ENCODE peak calls at places on chromosome 16, in ten cellular contexts. One of them, this sample, is unnamed.

GRCh38 chr16:54812229-54812628 is 118.4 kb upstream of the IRX5 start:
- DNase-seq in H7: no peak
- DNase-seq in sigmoid colon: no peak
- DNase-seq in astrocyte of the cerebellum: peak; percentile 4
- DNase-seq in skeletal muscle cell: no peak
- DNase-seq in H1: no peak
- DNase-seq in left lung: no peak
- DNase-seq in A549: peak; percentile 17
- DNase-seq in mesendoderm: peak; percentile 11
- DNase-seq in cardiac muscle cell: peak; percentile 17
- DNase-seq in this sample: no peak

GRCh38 chr16:88815901-88816589 is 4.3 kb upstream of the APRT start:
- DNase-seq in A549: peak; percentile 46
- DNase-seq in cardiac muscle cell: peak; percentile 22
- DNase-seq in skeletal muscle cell: no peak
- DNase-seq in left lung: no peak
- DNase-seq in H7: peak; percentile 92
- DNase-seq in sigmoid colon: no peak
- DNase-seq in astrocyte of the cerebellum: no peak
- DNase-seq in mesendoderm: no peak
- DNase-seq in H1: peak; percentile 91
- DNase-seq in this sample: no peak

GRCh38 chr16:81493755-81494433 is 49.3 kb downstream of the CMIP start:
- DNase-seq in mesendoderm: peak; percentile 65
- DNase-seq in left lung: no peak
- DNase-seq in H1: no peak
- DNase-seq in cardiac muscle cell: peak; percentile 39
- DNase-seq in H7: peak; percentile 76
- DNase-seq in sigmoid colon: no peak
- DNase-seq in A549: peak; percentile 78
- DNase-seq in skeletal muscle cell: peak; percentile 55
- DNase-seq in astrocyte of the cerebellum: no peak
- DNase-seq in this sample: peak; percentile 69

GRCh38 chr16:73063854-73064226 is 15.9 kb upstream of the ZFHX3 start:
- DNase-seq in sigmoid colon: no peak
- DNase-seq in mesendoderm: no peak
- DNase-seq in astrocyte of the cerebellum: no peak
- DNase-seq in H7: no peak
- DNase-seq in A549: no peak
- DNase-seq in left lung: no peak
- DNase-seq in cardiac muscle cell: no peak
- DNase-seq in H1: no peak
- DNase-seq in skeletal muscle cell: no peak
- DNase-seq in this sample: no peak

GRCh38 chr16:86074651-86075487 is 175.9 kb downstream of the IRF8 start:
- DNase-seq in skeletal muscle cell: no peak
- DNase-seq in H1: no peak
- DNase-seq in H7: peak; percentile 82
- DNase-seq in cardiac muscle cell: no peak
- DNase-seq in A549: no peak
- DNase-seq in astrocyte of the cerebellum: no peak
- DNase-seq in left lung: peak; percentile 32
- DNase-seq in mesendoderm: peak; percentile 81
- DNase-seq in sigmoid colon: peak; percentile 60
- DNase-seq in this sample: no peak

GRCh38 chr16:64282181-64282580 is 839.7 kb downstream of the CDH11 start:
- DNase-seq in astrocyte of the cerebellum: no peak
- DNase-seq in H7: no peak
- DNase-seq in cardiac muscle cell: no peak
- DNase-seq in mesendoderm: no peak
- DNase-seq in sigmoid colon: no peak
- DNase-seq in A549: no peak
- DNase-seq in skeletal muscle cell: no peak
- DNase-seq in H1: no peak
- DNase-seq in left lung: no peak
- DNase-seq in this sample: no peak

GRCh38 chr16:87701066-87701425 is 64.7 kb downstream of the KLHDC4 start:
- DNase-seq in skeletal muscle cell: no peak
- DNase-seq in left lung: no peak
- DNase-seq in astrocyte of the cerebellum: no peak
- DNase-seq in H7: peak; percentile 60
- DNase-seq in A549: no peak
- DNase-seq in cardiac muscle cell: no peak
- DNase-seq in H1: no peak
- DNase-seq in sigmoid colon: no peak
- DNase-seq in mesendoderm: no peak
- DNase-seq in this sample: no peak

GRCh38 chr16:52861614-52862022 is 191.1 kb downstream of the CHD9NB start:
- DNase-seq in A549: peak; percentile 23
- DNase-seq in skeletal muscle cell: no peak
- DNase-seq in left lung: no peak
- DNase-seq in cardiac muscle cell: peak; percentile 19
- DNase-seq in H1: peak; percentile 51
- DNase-seq in astrocyte of the cerebellum: no peak
- DNase-seq in H7: peak; percentile 13
- DNase-seq in mesendoderm: peak; percentile 53
- DNase-seq in sigmoid colon: no peak
- DNase-seq in this sample: no peak

GRCh38 chr16:48971571-48972071 is 310.0 kb downstream of the CBLN1 start:
- DNase-seq in A549: no peak
- DNase-seq in left lung: no peak
- DNase-seq in skeletal muscle cell: no peak
- DNase-seq in astrocyte of the cerebellum: no peak
- DNase-seq in mesendoderm: peak; percentile 24
- DNase-seq in H1: no peak
- DNase-seq in H7: peak; percentile 33
- DNase-seq in sigmoid colon: no peak
- DNase-seq in cardiac muscle cell: no peak
- DNase-seq in this sample: no peak

GRCh38 chr16:84851192-84852127 is 31.7 kb downstream of the CRISPLD2 start:
- DNase-seq in sigmoid colon: no peak
- DNase-seq in astrocyte of the cerebellum: peak; percentile 93
- DNase-seq in A549: peak; percentile 91
- DNase-seq in mesendoderm: peak; percentile 53
- DNase-seq in skeletal muscle cell: peak; percentile 87
- DNase-seq in H1: no peak
- DNase-seq in cardiac muscle cell: peak; percentile 85
- DNase-seq in H7: peak; percentile 18
- DNase-seq in left lung: peak; percentile 59
- DNase-seq in this sample: peak; percentile 88

GRCh38 chr16:46746821-46747776 is 1.0 kb downstream of the MYLK3 start:
- DNase-seq in skeletal muscle cell: no peak
- DNase-seq in H7: peak; percentile 55
- DNase-seq in left lung: no peak
- DNase-seq in sigmoid colon: no peak
- DNase-seq in mesendoderm: peak; percentile 95
- DNase-seq in A549: no peak
- DNase-seq in astrocyte of the cerebellum: no peak
- DNase-seq in cardiac muscle cell: no peak
- DNase-seq in H1: no peak
- DNase-seq in this sample: no peak

GRCh38 chr16:56998861-56999260 is 9.5 kb downstream of the NLRC5 start:
- DNase-seq in sigmoid colon: peak; percentile 29
- DNase-seq in H1: no peak
- DNase-seq in mesendoderm: no peak
- DNase-seq in left lung: no peak
- DNase-seq in A549: no peak
- DNase-seq in H7: no peak
- DNase-seq in astrocyte of the cerebellum: no peak
- DNase-seq in skeletal muscle cell: no peak
- DNase-seq in cardiac muscle cell: no peak
- DNase-seq in this sample: no peak
- H3K4me3 ChIP-seq in sigmoid colon: no peak overlapping the region
- H3K4me3 ChIP-seq in H1: no peak overlapping the region
- H3K4me3 ChIP-seq in mesendoderm: no peak overlapping the region
- H3K4me3 ChIP-seq in left lung: no peak overlapping the region
- H3K4me3 ChIP-seq in A549: no peak overlapping the region
- H3K4me3 ChIP-seq in H7: no peak overlapping the region
- H3K4me3 ChIP-seq in astrocyte of the cerebellum: no peak overlapping the region
- H3K4me3 ChIP-seq in skeletal muscle cell: no peak overlapping the region
- H3K4me3 ChIP-seq in cardiac muscle cell: no peak overlapping the region
- H3K4me3 ChIP-seq in this sample: no peak overlapping the region

DNA sequence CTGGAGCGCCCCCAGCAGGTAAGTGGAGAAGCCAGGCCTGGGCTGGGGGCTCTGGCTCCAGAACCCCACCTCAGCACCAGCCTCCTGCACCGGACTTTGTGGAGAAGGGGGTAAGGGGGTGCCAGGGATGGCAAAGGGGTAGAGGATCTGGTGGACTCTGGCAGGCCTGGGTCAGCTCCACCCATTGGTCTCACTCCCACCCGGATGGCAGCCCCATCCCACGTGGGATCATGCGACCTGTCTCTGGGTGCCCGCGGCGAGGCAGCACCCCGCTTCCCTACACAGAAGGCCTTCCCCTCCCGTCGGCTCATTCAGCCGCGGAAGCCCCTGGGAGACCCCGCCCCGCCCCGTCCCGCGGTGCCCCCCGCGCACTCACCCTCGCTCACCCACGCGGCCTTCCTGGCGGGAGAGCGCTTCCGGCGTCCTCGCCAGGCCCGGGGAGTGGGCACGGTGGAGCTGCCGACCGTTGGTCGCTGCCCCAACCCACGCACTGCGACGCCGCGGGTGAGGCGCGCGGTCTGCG is 498 bp upstream of the PLEKHG4 start:
- DNase-seq in left lung: no peak
- DNase-seq in A549: peak; percentile 56
- DNase-seq in H1: peak; percentile 74
- DNase-seq in astrocyte of the cerebellum: no peak
- DNase-seq in mesendoderm: peak; percentile 38
- DNase-seq in H7: peak; percentile 84
- DNase-seq in skeletal muscle cell: no peak
- DNase-seq in cardiac muscle cell: no peak
- DNase-seq in sigmoid colon: no peak
- DNase-seq in this sample: no peak
- H3K4me3 ChIP-seq in left lung: peak overlapping the region; percentile 60
- H3K4me3 ChIP-seq in A549: peak overlapping the region; percentile 80
- H3K4me3 ChIP-seq in H1: peak overlapping the region; percentile 70
- H3K4me3 ChIP-seq in astrocyte of the cerebellum: peak overlapping the region; percentile 44
- H3K4me3 ChIP-seq in mesendoderm: peak overlapping the region; percentile 7
- H3K4me3 ChIP-seq in H7: peak overlapping the region; percentile 67
- H3K4me3 ChIP-seq in skeletal muscle cell: peak overlapping the region; percentile 60
- H3K4me3 ChIP-seq in cardiac muscle cell: peak overlapping the region; percentile 22
- H3K4me3 ChIP-seq in sigmoid colon: peak overlapping the region; percentile 46
- H3K4me3 ChIP-seq in this sample: peak overlapping the region; percentile 53

DNA sequence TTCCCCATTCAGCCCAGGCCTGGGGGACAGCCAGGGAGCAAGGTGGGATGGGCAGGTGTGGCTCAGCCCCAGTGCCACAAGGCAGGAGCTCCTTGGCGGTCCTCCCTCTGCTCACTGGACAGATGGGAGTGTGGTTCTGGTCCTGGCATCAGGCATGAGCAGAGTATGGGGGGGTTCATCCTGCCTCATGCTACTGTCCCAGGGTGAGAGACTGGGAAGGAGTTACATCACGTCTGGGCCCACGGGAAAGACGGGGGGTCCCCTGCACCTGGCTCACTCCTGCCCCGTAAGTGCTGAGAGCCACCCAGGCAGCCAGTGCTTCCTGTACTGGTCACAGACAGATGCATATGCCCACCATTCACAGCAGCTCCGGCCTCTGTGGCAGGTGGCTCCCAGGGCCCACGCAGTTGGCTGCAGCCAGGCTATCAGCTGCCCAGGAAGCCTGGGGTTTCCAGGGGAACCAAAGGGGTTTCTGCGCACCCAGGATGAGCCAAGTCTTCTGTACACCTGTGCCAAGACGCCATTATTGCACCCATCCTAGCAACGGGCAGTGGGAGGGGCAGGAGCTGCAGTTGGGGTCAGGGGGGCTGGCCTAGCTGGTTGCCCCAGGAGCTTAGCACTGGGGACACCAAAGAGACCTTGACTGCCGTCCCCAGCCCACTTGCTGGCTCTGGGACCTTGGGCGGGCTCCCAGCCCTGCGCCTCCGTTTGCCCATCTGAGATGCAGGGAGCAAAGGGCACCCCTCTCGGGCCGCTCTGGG is 1.9 kb downstream of the BAIAP3 start:
- DNase-seq in mesendoderm: no peak
- DNase-seq in A549: no peak
- DNase-seq in left lung: no peak
- DNase-seq in sigmoid colon: no peak
- DNase-seq in H7: no peak
- DNase-seq in H1: no peak
- DNase-seq in astrocyte of the cerebellum: no peak
- DNase-seq in cardiac muscle cell: no peak
- DNase-seq in skeletal muscle cell: no peak
- DNase-seq in this sample: no peak
- H3K4me3 ChIP-seq in mesendoderm: no peak overlapping the region
- H3K4me3 ChIP-seq in A549: no peak overlapping the region
- H3K4me3 ChIP-seq in left lung: no peak overlapping the region
- H3K4me3 ChIP-seq in sigmoid colon: no peak overlapping the region
- H3K4me3 ChIP-seq in H7: no peak overlapping the region
- H3K4me3 ChIP-seq in H1: no peak overlapping the region
- H3K4me3 ChIP-seq in astrocyte of the cerebellum: no peak overlapping the region
- H3K4me3 ChIP-seq in cardiac muscle cell: no peak overlapping the region
- H3K4me3 ChIP-seq in skeletal muscle cell: no peak overlapping the region
- H3K4me3 ChIP-seq in this sample: no peak overlapping the region

GRCh38 chr16:71460246-71460645 is 1.8 kb downstream of the ZNF23 start:
- DNase-seq in cardiac muscle cell: peak; percentile 79
- DNase-seq in skeletal muscle cell: no peak
- DNase-seq in mesendoderm: no peak
- DNase-seq in sigmoid colon: no peak
- DNase-seq in left lung: no peak
- DNase-seq in A549: no peak
- DNase-seq in H7: no peak
- DNase-seq in astrocyte of the cerebellum: peak; percentile 32
- DNase-seq in H1: no peak
- DNase-seq in this sample: peak; percentile 79
- H3K4me3 ChIP-seq in cardiac muscle cell: no peak overlapping the region
- H3K4me3 ChIP-seq in skeletal muscle cell: no peak overlapping the region
- H3K4me3 ChIP-seq in mesendoderm: no peak overlapping the region
- H3K4me3 ChIP-seq in sigmoid colon: no peak overlapping the region
- H3K4me3 ChIP-seq in left lung: no peak overlapping the region
- H3K4me3 ChIP-seq in A549: no peak overlapping the region
- H3K4me3 ChIP-seq in H7: no peak overlapping the region
- H3K4me3 ChIP-seq in astrocyte of the cerebellum: peak overlapping the region; percentile 2
- H3K4me3 ChIP-seq in H1: no peak overlapping the region
- H3K4me3 ChIP-seq in this sample: no peak overlapping the region